ENCODE peak calls at places on chromosomes 4 and X, in eight cellular contexts. N, D, W, F, H, R, I and B are unnamed samples. For H3K4me1, the result is how much of the 10 kb centered on the place peaks cover.

GRCh38 chr4:182576609-182577289 is 333.5 kb downstream of the TENM3 start:
- DNase-seq in N (no peak), D (peak), W (no peak), F (no peak), H (no peak), R (no peak), I (no peak), B (no peak)

GRCh38 chr4:148778980-148779675 is 336.9 kb upstream of the NR3C2 start:
- DNase-seq in N (no peak), D (peak), W (no peak), F (no peak), H (no peak), R (no peak), I (peak), B (no peak)

GRCh38 chrX:114272096-114272686 is 311.7 kb upstream of the HTR2C start:
- DNase-seq in N (no peak), D (no peak), W (no peak), F (no peak), H (no peak), R (no peak), I (no peak), B (no peak)

GRCh38 chr4:145176641-145177432 is 3.6 kb downstream of the OTUD4 start:
- DNase-seq in N (no peak), D (no peak), W (no peak), F (no peak), H (no peak), R (peak), I (peak), B (no peak)

GRCh38 chrX:101395789-101396188 is 5.0 kb downstream of the RPL36A start:
- DNase-seq in N (no peak), D (no peak), W (no peak), F (no peak), H (no peak), R (no peak), I (no peak), B (no peak)

GRCh38 chrX:105458846-105459245 is 238.4 kb upstream of the TEX13A start:
- DNase-seq in N (no peak), D (peak), W (no peak), F (no peak), H (no peak), R (no peak), I (no peak), B (no peak)

GRCh38 chr4:158193171-158193749 is 17.0 kb upstream of the TMEM144 start:
- DNase-seq in N (no peak), D (peak), W (no peak), F (no peak), H (no peak), R (peak), I (peak), B (no peak)

GRCh38 chr4:23789765-23790164 is 100.1 kb downstream of the PPARGC1A start:
- DNase-seq in N (peak), D (peak), W (peak), F (peak), H (no peak), R (no peak), I (no peak), B (no peak)

GRCh38 chr4:152310223-152310622 is 225.7 kb downstream of the FBXW7 start:
- DNase-seq in N (no peak), D (peak), W (no peak), F (no peak), H (no peak), R (no peak), I (peak), B (no peak)

GRCh38 chrX:41010188-41010846 is 74.9 kb upstream of the USP9X start:
- DNase-seq in N (peak), D (peak), W (peak), F (peak), H (peak), R (peak), I (peak), B (peak)

GRCh38 chrX:144219035-144219434 is 335.2 kb downstream of the UBE2NL start:
- DNase-seq in N (peak), D (no peak), W (no peak), F (peak), H (no peak), R (no peak), I (peak), B (no peak)

GRCh38 chr4:683982-684571 is 4.9 kb downstream of the SLC49A3 start:
- DNase-seq in N (no peak), D (peak), W (peak), F (peak), H (peak), R (peak), I (peak), B (no peak)

GRCh38 chr4:686371-687040 is 2.4 kb downstream of the SLC49A3 start:
- DNase-seq in N (no peak), D (no peak), W (peak), F (no peak), H (no peak), R (no peak), I (no peak), B (no peak)

GRCh38 chr4:684611-685010 is 4.3 kb downstream of the SLC49A3 start:
- DNase-seq in N (no peak), D (no peak), W (peak), F (no peak), H (no peak), R (no peak), I (no peak), B (no peak)

GRCh38 chr4:687048-687974 is 1.6 kb downstream of the SLC49A3 start:
- DNase-seq in N (peak), D (peak), W (peak), F (peak), H (peak), R (peak), I (peak), B (no peak)

DNA sequence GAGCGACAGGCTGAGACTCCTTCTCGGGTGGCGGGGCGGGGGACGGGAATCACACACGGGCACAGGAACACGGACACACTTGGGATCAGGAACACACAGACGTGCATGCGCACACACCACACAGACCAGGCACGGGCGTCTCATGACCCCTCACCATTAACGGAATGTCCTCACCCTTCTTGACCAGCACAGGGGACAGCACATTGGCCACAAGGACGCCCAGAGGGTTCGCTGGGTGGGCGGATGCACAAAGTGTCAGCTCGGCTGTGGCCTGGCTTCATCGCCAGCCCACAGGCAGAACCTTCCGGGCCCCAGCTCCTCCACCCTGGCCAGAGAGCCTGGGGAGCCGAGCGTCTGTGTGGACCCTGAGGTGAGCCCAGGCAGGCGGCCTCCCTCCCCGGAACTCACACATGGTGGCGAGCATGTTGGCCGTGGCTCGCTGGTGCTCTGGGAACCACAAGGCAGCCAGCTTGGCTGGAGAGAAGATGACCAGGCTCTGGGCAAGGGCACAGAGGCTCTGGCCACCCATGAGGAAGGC is 3.2 kb downstream of the SLC49A3 start:
- DNase-seq in N (no peak), D (no peak), W (no peak), F (no peak), H (no peak), R (no peak), I (no peak), B (no peak)
- H3K4me1 ChIP-seq in N (under half), D (under half), W (under half), F (under half), H (under half), R (under half), I (under half), B (under half)

GRCh38 chr4:140054861-140055260 is 99.1 kb downstream of the MAML3 start:
- DNase-seq in N (no peak), D (no peak), W (no peak), F (no peak), H (no peak), R (no peak), I (no peak), B (no peak)
- H3K4me1 ChIP-seq in N (under half), D (under half), W (under half), F (under half), H (under half), R (under half), I (under half), B (under half)

GRCh38 chr4:153474251-153474650 is 8.1 kb downstream of the TMEM131L start:
- DNase-seq in N (no peak), D (no peak), W (no peak), F (no peak), H (no peak), R (no peak), I (no peak), B (no peak)
- H3K4me1 ChIP-seq in N (under half), D (under half), W (under half), F (under half), H (under half), R (under half), I (under half), B (under half)

GRCh38 chr4:38495481-38495880 is 168.5 kb upstream of the KLF3 start:
- DNase-seq in N (no peak), D (no peak), W (no peak), F (no peak), H (no peak), R (no peak), I (no peak), B (no peak)
- H3K4me1 ChIP-seq in N (under half), D (under half), W (under half), F (under half), H (under half), R (under half), I (under half), B (under half)

GRCh38 chr4:102815981-102816380 is 11.4 kb downstream of the UBE2D3 start:
- DNase-seq in N (no peak), D (peak), W (no peak), F (no peak), H (no peak), R (no peak), I (peak), B (no peak)
- H3K4me1 ChIP-seq in N (under half), D (under half), W (under half), F (half or more), H (under half), R (under half), I (under half), B (half or more)

GRCh38 chrX:136588060-136588459 is 56.0 kb downstream of the VGLL1 start:
- DNase-seq in N (no peak), D (no peak), W (no peak), F (no peak), H (no peak), R (no peak), I (no peak), B (no peak)
- H3K4me1 ChIP-seq in N (under half), D (under half), W (under half), F (under half), H (under half), R (under half), I (under half), B (under half)